ENCODE peak calls at places on chromosomes 7 and 10, in four cellular contexts. R is activated CD4-positive, alpha-beta T cell treated with anti-CD3 and anti-CD28 coated beads for 1 hour; A is neuronal stem cell; X is NCI-H446 treated with DMSO at 0.1 percent for 48 hours. P is an unnamed sample.

GRCh38 chr10:5449823-5450222 is 37.5 kb downstream of the NET1 start:
- DNase-seq in R (no peak), X (no peak), A (no peak), P (no peak)

GRCh38 chr10:83536426-83536825 is 602.9 kb upstream of the GHITM start:
- DNase-seq in X (no peak), R (no peak), A (no peak), P (no peak)

GRCh38 chr7:114921636-114922150 is at the start of gene MDFIC:
- DNase-seq in A (no peak), R (no peak), X (no peak), P (peak)

GRCh38 chr7:20343211-20343610 is 12.5 kb downstream of the ITGB8 start:
- DNase-seq in A (no peak), X (no peak), R (no peak), P (no peak)

GRCh38 chr10:86288695-86289576 is 77.7 kb downstream of the GRID1 start:
- DNase-seq in X (no peak), A (no peak), R (peak), P (peak)

GRCh38 chr7:79615466-79615865 is 162.0 kb upstream of the MAGI2 start:
- DNase-seq in R (no peak), A (no peak), X (no peak), P (no peak)

GRCh38 chr10:17747883-17748550 is 4.0 kb upstream of the TMEM236 start:
- DNase-seq in X (peak), A (no peak), R (no peak), P (no peak)

GRCh38 chr7:128781126-128781525 is 5.5 kb upstream of the OPN1SW start:
- DNase-seq in X (no peak), R (no peak), A (no peak), P (no peak)

GRCh38 chr10:3924344-3924743 is 139.3 kb upstream of the KLF6 start:
- DNase-seq in A (no peak), X (no peak), R (no peak), P (no peak)